ENCODE peak calls at places on chromosomes 13 and 19, in four cellular contexts. One of them, this sample, is unnamed.

GRCh38 chr19:51691122-51692064 is 1.7 kb upstream of the SPACA6 start:
- DNase-seq in K562: no peak
- DNase-seq in endothelial cell of umbilical vein: no peak
- DNase-seq in A549: peak; percentile 81
- DNase-seq in this sample: no peak

GRCh38 chr13:28716511-28716910 is 2.3 kb downstream of the SLC46A3 start:
- DNase-seq in endothelial cell of umbilical vein: peak; percentile 90
- DNase-seq in K562: peak; percentile 9
- DNase-seq in A549: peak; percentile 49
- DNase-seq in this sample: no peak

GRCh38 chr13:51912091-51912490 is 50.3 kb downstream of the CCDC70 start:
- DNase-seq in A549: no peak
- DNase-seq in K562: no peak
- DNase-seq in endothelial cell of umbilical vein: no peak
- DNase-seq in this sample: no peak

GRCh38 chr13:58906329-58907007 is 1257.3 kb downstream of the DIAPH3 start:
- DNase-seq in K562: no peak
- DNase-seq in endothelial cell of umbilical vein: no peak
- DNase-seq in A549: no peak
- DNase-seq in this sample: no peak

GRCh38 chr19:11361037-11361770 is 6.0 kb downstream of the PLPPR2 start:
- DNase-seq in A549: no peak
- DNase-seq in endothelial cell of umbilical vein: no peak
- DNase-seq in K562: peak; percentile 93
- DNase-seq in this sample: no peak

GRCh38 chr13:74035881-74036280 is 98.3 kb downstream of the KLF12 start:
- DNase-seq in K562: no peak
- DNase-seq in endothelial cell of umbilical vein: no peak
- DNase-seq in A549: no peak
- DNase-seq in this sample: no peak

GRCh38 chr13:101925731-101926130 is 473.3 kb downstream of the ITGBL1 start:
- DNase-seq in endothelial cell of umbilical vein: no peak
- DNase-seq in A549: no peak
- DNase-seq in K562: no peak
- DNase-seq in this sample: no peak

GRCh38 chr19:42529248-42529764 is 1.0 kb upstream of the CEACAM1 start:
- DNase-seq in K562: peak; percentile 77
- DNase-seq in endothelial cell of umbilical vein: peak; percentile 57
- DNase-seq in A549: peak; percentile 79
- DNase-seq in this sample: peak; percentile 27

GRCh38 chr19:15104003-15104402 is 3.2 kb upstream of the SYDE1 start:
- DNase-seq in K562: no peak
- DNase-seq in A549: no peak
- DNase-seq in endothelial cell of umbilical vein: no peak
- DNase-seq in this sample: no peak

GRCh38 chr19:42544146-42544545 is 15.9 kb upstream of the CEACAM1 start:
- DNase-seq in A549: no peak
- DNase-seq in endothelial cell of umbilical vein: no peak
- DNase-seq in K562: no peak
- DNase-seq in this sample: no peak

GRCh38 chr13:28313579-28313978 is 175.2 kb downstream of the PAN3 start:
- DNase-seq in A549: no peak
- DNase-seq in endothelial cell of umbilical vein: peak; percentile 66
- DNase-seq in K562: peak; percentile 31
- DNase-seq in this sample: peak; percentile 70

GRCh38 chr19:14113762-14114414 is 3.7 kb downstream of the PRKACA start:
- DNase-seq in A549: peak; percentile 65
- DNase-seq in K562: peak; percentile 91
- DNase-seq in endothelial cell of umbilical vein: no peak
- DNase-seq in this sample: peak; percentile 49

GRCh38 chr13:32723987-32724386 is 137.7 kb downstream of the PDS5B start:
- DNase-seq in K562: no peak
- DNase-seq in A549: no peak
- DNase-seq in endothelial cell of umbilical vein: no peak
- DNase-seq in this sample: no peak

GRCh38 chr13:42968906-42969305 is 23.1 kb downstream of the EPSTI1 start:
- DNase-seq in K562: no peak
- DNase-seq in endothelial cell of umbilical vein: no peak
- DNase-seq in A549: no peak
- DNase-seq in this sample: no peak

GRCh38 chr19:10884273-10884672 is 12.9 kb downstream of the CARM1 start:
- DNase-seq in A549: no peak
- DNase-seq in endothelial cell of umbilical vein: no peak
- DNase-seq in K562: peak; percentile 44
- DNase-seq in this sample: no peak

GRCh38 chr13:76832258-76832988 is 53.8 kb downstream of the KCTD12 start:
- DNase-seq in A549: no peak
- DNase-seq in endothelial cell of umbilical vein: no peak
- DNase-seq in K562: no peak
- DNase-seq in this sample: no peak

GRCh38 chr19:42942187-42942789 is 5.3 kb upstream of the PSG7 start:
- DNase-seq in endothelial cell of umbilical vein: no peak
- DNase-seq in K562: peak; percentile 16
- DNase-seq in A549: peak; percentile 55
- DNase-seq in this sample: peak; percentile 1

GRCh38 chr19:40702337-40703012 is 12.0 kb upstream of the NUMBL start:
- DNase-seq in A549: peak; percentile 84
- DNase-seq in endothelial cell of umbilical vein: no peak
- DNase-seq in K562: peak; percentile 89
- DNase-seq in this sample: no peak

GRCh38 chr13:31755803-31756212 is 16.5 kb downstream of the RXFP2 start:
- DNase-seq in endothelial cell of umbilical vein: no peak
- DNase-seq in A549: no peak
- DNase-seq in K562: no peak
- DNase-seq in this sample: no peak

GRCh38 chr13:104140557-104140956 is 1074.3 kb upstream of the SLC10A2 start:
- DNase-seq in K562: no peak
- DNase-seq in endothelial cell of umbilical vein: peak; percentile 18
- DNase-seq in A549: no peak
- DNase-seq in this sample: no peak

GRCh38 chr19:14147797-14148605 is 11.6 kb upstream of the ASF1B start:
- DNase-seq in endothelial cell of umbilical vein: peak; percentile 77
- DNase-seq in A549: peak; percentile 45
- DNase-seq in K562: peak; percentile 76
- DNase-seq in this sample: peak; percentile 46

DNA sequence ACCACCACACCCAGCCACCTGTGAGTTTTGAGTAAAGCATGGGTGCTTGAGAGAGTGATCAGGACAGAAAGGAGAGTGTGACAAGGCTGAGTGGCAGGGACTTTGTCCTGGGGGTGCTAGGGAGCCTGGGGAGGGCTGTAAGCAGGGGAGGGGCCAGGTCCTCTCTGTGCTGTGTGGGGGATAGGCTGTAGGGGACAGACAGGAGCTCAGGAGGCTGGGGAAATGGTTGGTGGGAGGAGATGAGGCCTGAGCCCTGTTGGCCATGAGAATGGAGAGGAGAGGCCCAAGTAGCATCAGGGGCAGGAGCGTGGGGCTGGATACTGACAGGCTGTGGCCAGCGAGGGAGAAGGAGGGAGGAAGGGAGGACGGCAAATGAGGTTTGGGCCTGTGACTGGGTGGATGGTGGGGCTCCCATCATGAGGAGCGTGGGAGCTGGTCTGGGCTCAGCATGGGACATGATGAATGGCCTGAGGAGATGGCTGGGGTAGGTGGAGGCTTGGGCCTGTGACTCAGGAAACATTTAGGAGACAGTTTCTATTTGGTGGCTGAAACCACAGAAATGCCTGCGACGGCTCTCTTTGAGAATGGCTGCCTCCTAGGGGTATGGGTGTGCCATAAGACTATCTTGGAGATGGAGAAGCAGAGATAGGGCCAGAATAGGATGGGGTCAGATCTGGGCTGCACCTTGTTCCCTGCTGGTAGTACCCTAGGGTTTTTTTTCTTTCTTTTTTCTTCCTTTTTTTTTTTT is 25.0 kb downstream of the GRIN2D start:
- DNase-seq in endothelial cell of umbilical vein: no peak
- DNase-seq in K562: peak; percentile 80
- DNase-seq in A549: peak; percentile 58
- DNase-seq in this sample: peak; percentile 86
- TF ChIP-seq MYC in endothelial cell of umbilical vein: no peak
- TF ChIP-seq MYC in K562: no peak
- TF ChIP-seq MYC in A549: no peak
- TF ChIP-seq MYC in this sample: peak; percentile 12

GRCh38 chr19:6754136-6754535 is 13.1 kb downstream of the SH2D3A start:
- DNase-seq in A549: no peak
- DNase-seq in K562: no peak
- DNase-seq in endothelial cell of umbilical vein: no peak
- DNase-seq in this sample: no peak
- H3K4me3 ChIP-seq in A549: no peak overlapping the region
- H3K4me3 ChIP-seq in K562: no peak overlapping the region
- H3K4me3 ChIP-seq in endothelial cell of umbilical vein: no peak overlapping the region
- H3K4me3 ChIP-seq in this sample: no peak overlapping the region

DNA sequence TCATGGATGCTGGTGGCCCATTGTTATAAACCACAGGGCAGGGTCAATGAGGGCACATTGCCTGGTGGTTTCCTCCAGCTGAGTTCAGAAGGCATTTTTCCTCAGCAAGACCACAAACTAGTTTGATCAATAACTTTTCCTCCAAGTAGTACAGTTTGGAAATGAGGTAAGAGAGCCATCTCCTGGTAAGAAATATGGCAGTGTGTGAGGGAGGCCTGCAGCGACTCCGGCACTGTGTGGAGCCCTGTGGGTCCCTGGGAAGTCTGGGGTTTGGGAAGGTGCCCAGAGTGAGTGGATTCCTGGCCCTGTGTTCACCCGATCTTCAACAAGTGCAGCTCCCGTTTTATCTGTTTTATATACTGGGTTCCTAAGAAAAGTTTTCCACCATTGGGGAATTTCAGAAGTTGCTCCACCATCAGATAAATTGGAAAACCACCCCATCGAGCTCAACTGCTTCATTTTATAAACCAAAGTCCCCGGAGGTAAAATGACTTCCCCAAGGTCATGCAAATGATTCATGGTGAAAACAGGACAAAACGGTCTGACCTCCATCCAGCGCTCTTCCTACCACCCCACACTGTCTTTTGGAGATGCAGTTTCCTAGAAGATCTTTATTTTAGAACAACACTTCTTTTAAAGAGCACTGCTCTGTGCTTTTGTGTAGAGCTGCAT is 148.4 kb downstream of the KATNAL1 start:
- DNase-seq in A549: no peak
- DNase-seq in endothelial cell of umbilical vein: no peak
- DNase-seq in K562: no peak
- DNase-seq in this sample: peak; percentile 28
- TF ChIP-seq CTCF in A549: peak; percentile 12
- TF ChIP-seq CTCF in endothelial cell of umbilical vein: no peak
- TF ChIP-seq CTCF in K562: peak; percentile 11
- TF ChIP-seq CTCF in this sample: peak; percentile 4

GRCh38 chr13:112063807-112064206 is 3.1 kb upstream of the SOX1 start:
- DNase-seq in K562: no peak
- DNase-seq in A549: no peak
- DNase-seq in endothelial cell of umbilical vein: no peak
- DNase-seq in this sample: no peak

GRCh38 chr13:112064222-112064621 is 2.7 kb upstream of the SOX1 start:
- DNase-seq in A549: no peak
- DNase-seq in endothelial cell of umbilical vein: no peak
- DNase-seq in K562: no peak
- DNase-seq in this sample: no peak

GRCh38 chr13:112066624-112067004 is 335 bp upstream of the SOX1 start:
- DNase-seq in endothelial cell of umbilical vein: no peak
- DNase-seq in K562: no peak
- DNase-seq in A549: no peak
- DNase-seq in this sample: no peak

GRCh38 chr13:112065867-112066623 is 904 bp upstream of the SOX1 start:
- DNase-seq in A549: no peak
- DNase-seq in K562: no peak
- DNase-seq in endothelial cell of umbilical vein: no peak
- DNase-seq in this sample: no peak

DNA sequence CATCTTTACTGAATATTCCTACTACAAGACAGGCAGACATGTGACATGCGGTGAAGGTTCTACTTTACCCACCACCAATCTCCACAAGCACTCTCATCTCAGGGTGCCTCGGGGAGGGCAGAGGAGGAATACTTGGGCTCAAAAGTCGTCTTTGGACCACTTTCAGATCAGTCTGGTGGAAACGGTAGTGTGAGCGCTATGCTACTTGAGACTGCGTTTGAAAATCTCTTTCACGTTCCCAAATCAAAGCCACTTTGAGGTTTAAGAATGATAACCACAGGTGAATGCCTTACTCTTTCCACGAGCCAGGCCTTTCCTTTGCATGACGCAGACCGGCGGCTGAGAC is 1.5 kb upstream of the SOX1 start:
- DNase-seq in endothelial cell of umbilical vein: no peak
- DNase-seq in A549: no peak
- DNase-seq in K562: no peak
- DNase-seq in this sample: no peak
- TF ChIP-seq MYC in endothelial cell of umbilical vein: no peak
- TF ChIP-seq MYC in A549: no peak
- TF ChIP-seq MYC in K562: no peak
- TF ChIP-seq MYC in this sample: no peak

GRCh38 chr19:17967258-17968051 is 548 bp downstream of the KCNN1 start:
- DNase-seq in K562: no peak
- DNase-seq in A549: no peak
- DNase-seq in endothelial cell of umbilical vein: no peak
- DNase-seq in this sample: no peak
- H3K4me3 ChIP-seq in K562: peak overlapping the region; percentile 36
- H3K4me3 ChIP-seq in A549: peak overlapping the region; percentile 57
- H3K4me3 ChIP-seq in endothelial cell of umbilical vein: peak overlapping the region; percentile 22
- H3K4me3 ChIP-seq in this sample: no peak overlapping the region

DNA sequence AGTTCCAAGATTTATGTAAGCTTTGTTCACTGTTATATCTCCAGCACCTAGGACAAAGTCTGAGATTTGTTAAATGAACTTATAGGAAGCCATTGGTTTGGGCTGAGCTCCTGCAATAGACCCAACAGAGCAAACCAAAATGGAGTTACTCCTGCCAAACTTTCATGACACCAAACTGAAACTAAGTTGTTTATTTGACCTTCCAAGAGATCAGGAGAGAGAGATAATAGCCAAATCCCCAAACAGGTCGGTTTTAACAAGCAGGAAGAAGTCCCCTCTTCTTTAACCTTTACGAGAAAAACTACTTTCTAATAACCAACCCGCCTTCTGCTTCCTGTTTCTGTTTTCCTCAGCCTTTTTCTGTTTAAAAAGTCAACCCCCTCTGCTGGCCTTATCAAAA is 54.9 kb upstream of the ATP12A start:
- DNase-seq in K562: no peak
- DNase-seq in endothelial cell of umbilical vein: no peak
- DNase-seq in A549: no peak
- DNase-seq in this sample: peak; percentile 56
- TF ChIP-seq CTCF in K562: no peak
- TF ChIP-seq CTCF in endothelial cell of umbilical vein: no peak
- TF ChIP-seq CTCF in A549: no peak
- TF ChIP-seq CTCF in this sample: no peak

GRCh38 chr19:45900661-45901431 is 1.6 kb downstream of the MYPOP start:
- DNase-seq in K562: peak; percentile 56
- DNase-seq in endothelial cell of umbilical vein: no peak
- DNase-seq in A549: no peak
- DNase-seq in this sample: no peak

GRCh38 chr19:45901432-45901903 is 945 bp downstream of the MYPOP start:
- DNase-seq in endothelial cell of umbilical vein: peak; percentile 30
- DNase-seq in K562: no peak
- DNase-seq in A549: no peak
- DNase-seq in this sample: peak; percentile 92

GRCh38 chr19:45899919-45900589 is 2.4 kb downstream of the MYPOP start:
- DNase-seq in endothelial cell of umbilical vein: no peak
- DNase-seq in K562: no peak
- DNase-seq in A549: no peak
- DNase-seq in this sample: no peak

GRCh38 chr19:45897413-45897812 is 5.0 kb downstream of the MYPOP start:
- DNase-seq in K562: no peak
- DNase-seq in A549: no peak
- DNase-seq in endothelial cell of umbilical vein: no peak
- DNase-seq in this sample: peak; percentile 3

GRCh38 chr19:45899253-45899652 is 3.2 kb downstream of the MYPOP start:
- DNase-seq in A549: no peak
- DNase-seq in endothelial cell of umbilical vein: no peak
- DNase-seq in K562: no peak
- DNase-seq in this sample: no peak
- TF ChIP-seq MYC in A549: no peak
- TF ChIP-seq MYC in endothelial cell of umbilical vein: no peak
- TF ChIP-seq MYC in K562: no peak
- TF ChIP-seq MYC in this sample: no peak